ENCODE peak calls at places on chromosomes 13 and 19, in four cellular contexts. S, W, C and L are unnamed samples. For H3K4me1, the result is how much of the 10 kb centered on the place peaks cover.

GRCh38 chr19:751501-752341 is 809 bp downstream of the MISP start:
- DNase-seq in S (peak), W (peak), C (peak), L (peak)

GRCh38 chr13:83515267-83515666 is 367.0 kb downstream of the SLITRK1 start:
- DNase-seq in S (peak), W (no peak), C (peak), L (no peak)

GRCh38 chr13:52411629-52412028 is 5.7 kb upstream of the THSD1 start:
- DNase-seq in S (peak), W (no peak), C (peak), L (no peak)

GRCh38 chr19:10432736-10433130 is 12.4 kb downstream of the PDE4A start:
- DNase-seq in S (no peak), W (no peak), C (no peak), L (no peak)

GRCh38 chr19:42634409-42635232 is 39.9 kb upstream of the CEACAM8 start:
- DNase-seq in S (peak), W (peak), C (peak), L (peak)

GRCh38 chr19:12664406-12665280 is 1.9 kb downstream of the MAN2B1 start:
- DNase-seq in S (no peak), W (no peak), C (no peak), L (peak)

GRCh38 chr13:43648733-43649132 is 138.0 kb downstream of the ENOX1 start:
- DNase-seq in S (no peak), W (no peak), C (no peak), L (no peak)

GRCh38 chr19:10927691-10928562 is 512 bp downstream of the YIPF2 start:
- DNase-seq in S (no peak), W (no peak), C (no peak), L (no peak)

GRCh38 chr13:49220035-49220855 is at the start of gene MLNR:
- DNase-seq in S (peak), W (peak), C (no peak), L (peak)

GRCh38 chr13:76854894-76855293 is 31.3 kb downstream of the KCTD12 start:
- DNase-seq in S (peak), W (peak), C (peak), L (no peak)

GRCh38 chr13:68473834-68474326 is 1243.7 kb upstream of the PCDH9 start:
- DNase-seq in S (no peak), W (no peak), C (no peak), L (no peak)

GRCh38 chr19:6530385-6531162 is at the start of gene TNFSF9:
- DNase-seq in S (peak), W (peak), C (peak), L (peak)

GRCh38 chr19:19661675-19662251 is 1.7 kb downstream of the ATP13A1 start:
- DNase-seq in S (no peak), W (peak), C (no peak), L (peak)

GRCh38 chr19:54638683-54639082 is 8.4 kb downstream of the LILRB1 start:
- DNase-seq in S (no peak), W (no peak), C (no peak), L (no peak)

DNA sequence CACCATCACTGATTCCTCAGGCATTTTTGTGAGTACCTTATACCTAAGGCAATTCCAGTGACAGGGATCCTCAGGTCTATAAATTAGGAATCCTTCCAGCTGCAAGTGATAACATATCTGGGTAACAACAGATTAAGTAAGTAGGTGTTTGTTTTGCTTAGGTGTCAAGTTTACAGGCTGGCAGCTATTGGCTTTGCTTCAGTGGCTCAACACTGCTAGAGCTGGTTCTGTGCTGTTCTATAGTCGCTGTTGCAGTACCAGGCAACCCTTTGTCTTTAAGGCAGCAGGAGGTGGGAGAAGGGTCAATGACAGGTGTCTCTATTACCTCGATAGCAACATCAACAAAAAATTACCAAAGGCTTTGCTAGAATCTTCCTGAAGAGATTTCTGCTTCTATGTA is 27.0 kb downstream of the SLC10A2 start:
- DNase-seq in S (no peak), W (no peak), C (no peak), L (peak)
- H3K4me1 ChIP-seq in S (under half), W (under half), C (under half), L (under half)

GRCh38 chr19:38317104-38317612 is 1.4 kb upstream of the YIF1B start:
- DNase-seq in S (no peak), W (no peak), C (no peak), L (no peak)
- H3K9ac ChIP-seq in S (no peak), W (no peak), C (no peak), L (no peak)

DNA sequence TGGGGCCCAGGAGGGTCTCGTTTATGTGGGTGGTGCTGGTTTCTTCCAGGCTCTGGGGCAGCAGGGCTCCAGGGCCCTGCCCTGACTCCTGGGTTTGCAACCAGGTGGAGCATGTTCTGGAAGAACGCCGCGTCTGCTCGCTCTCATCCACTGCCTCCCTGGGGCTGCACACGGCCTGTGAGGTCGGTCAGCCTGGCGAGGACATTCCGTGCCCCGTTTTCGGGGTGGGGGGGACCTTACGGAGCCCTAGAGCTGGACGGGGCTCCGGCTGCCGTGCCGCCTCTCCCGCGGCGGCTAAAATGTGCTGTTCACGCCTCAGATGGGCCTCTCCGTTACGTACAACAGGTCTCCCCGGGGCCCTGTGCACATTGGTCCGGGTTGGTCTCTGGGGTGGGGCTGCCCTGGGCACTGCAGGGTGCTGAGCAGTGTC is 3.3 kb downstream of the GNA11 start:
- DNase-seq in S (no peak), W (no peak), C (no peak), L (no peak)
- H3K4me1 ChIP-seq in S (under half), W (under half), C (under half), L (under half)

DNA sequence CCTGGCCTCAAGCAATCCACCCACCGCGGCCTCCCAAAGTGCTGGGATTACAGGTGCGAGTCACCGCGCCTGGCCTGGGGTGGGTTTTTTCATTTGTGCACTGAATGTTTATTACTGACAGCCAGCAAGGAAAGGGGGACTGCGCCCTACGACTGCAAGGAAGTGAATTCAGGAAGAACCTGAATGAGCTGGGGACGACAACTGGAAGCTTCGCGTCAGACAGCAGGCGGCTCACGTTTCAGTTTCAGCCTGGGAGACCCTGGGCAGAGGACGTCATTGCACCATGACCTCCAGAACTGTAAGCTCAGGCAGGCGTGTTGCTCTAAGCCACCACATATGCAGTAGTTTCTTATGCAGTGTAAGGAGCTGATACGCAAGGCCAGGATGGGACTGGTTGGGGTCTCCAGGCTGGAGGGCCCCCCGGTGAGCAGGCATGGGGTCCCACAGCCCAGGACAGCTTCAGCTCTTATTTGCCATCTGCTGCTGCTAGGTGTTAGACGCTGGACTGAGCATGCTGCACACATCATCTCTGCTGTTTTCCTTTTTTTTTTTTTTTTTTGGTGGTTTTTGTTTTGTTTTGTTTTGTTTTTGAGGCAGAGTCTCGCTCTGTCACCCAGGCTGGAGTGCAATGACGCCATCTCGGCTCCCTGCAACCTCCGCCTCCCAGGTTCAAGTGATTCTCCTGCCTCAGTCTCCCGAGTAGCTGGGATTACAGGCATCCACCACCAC is 66.6 kb downstream of the GADD45B start:
- DNase-seq in S (peak), W (peak), C (peak), L (peak)
- H3K9ac ChIP-seq in S (peak), W (no peak), C (peak), L (no peak)

DNA sequence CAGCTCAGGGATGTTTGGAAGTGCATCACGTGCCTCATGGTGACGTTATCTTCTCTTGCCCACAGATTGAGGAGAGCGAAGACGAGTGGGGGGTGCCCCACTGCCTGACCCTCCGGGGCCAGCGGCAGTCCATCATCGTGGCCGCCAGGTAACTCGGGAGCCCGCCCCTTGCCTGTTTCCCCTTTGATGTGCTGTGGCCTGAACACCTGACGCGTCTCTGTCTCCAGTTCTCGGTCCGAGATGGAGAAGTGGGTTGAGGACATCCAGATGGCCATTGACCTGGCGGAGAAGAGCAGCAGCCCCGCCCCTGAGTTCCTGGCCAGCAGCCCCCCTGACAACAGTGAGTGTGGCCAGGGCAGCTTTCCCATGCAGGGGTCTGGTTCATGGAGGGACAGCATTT is 137.0 kb downstream of the STK24 start:
- DNase-seq in S (no peak), W (no peak), C (no peak), L (no peak)
- H3K4me1 ChIP-seq in S (under half), W (under half), C (under half), L (under half)

GRCh38 chr19:7636691-7637373 is at the start of gene STXBP2:
- DNase-seq in S (no peak), W (peak), C (no peak), L (peak)
- H3K9ac ChIP-seq in S (no peak), W (peak), C (no peak), L (peak)

DNA sequence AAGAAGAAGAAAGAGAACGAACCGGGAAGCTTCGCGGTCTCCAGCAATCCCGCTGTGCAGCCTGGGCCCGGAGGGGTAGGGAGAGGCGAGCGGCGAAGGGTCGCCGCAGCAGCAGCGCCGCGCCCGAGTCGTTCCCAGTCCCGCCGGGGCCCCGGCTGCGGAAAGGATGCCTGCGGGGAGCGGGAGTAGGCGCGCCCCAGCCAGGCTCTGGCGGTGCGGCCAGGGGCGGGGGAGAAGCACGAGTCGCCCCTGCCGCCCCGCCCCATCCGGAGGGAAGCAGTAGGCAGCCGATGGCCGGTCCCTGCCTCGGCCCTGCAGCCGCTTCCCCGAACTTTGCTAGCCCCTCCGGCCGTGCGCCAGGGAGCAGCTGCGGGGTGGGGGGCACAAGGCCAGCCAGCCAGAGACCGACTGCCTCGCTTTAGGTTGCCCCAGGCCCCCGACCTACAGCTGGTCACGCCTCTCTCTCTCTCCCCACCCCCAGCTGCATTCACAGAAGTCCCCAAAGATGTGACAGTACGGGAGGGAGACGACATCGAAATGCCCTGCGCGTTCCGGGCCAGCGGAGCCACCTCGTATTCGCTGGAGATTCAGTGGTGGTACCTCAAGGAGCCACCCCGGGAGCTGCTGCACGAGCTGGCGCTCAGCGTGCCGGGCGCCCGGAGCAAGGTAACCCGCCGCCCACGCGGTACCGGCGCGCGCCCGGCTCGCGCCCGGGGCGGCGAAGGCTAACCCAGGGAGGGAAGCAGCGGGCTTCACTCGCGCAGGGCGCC is 1.1 kb downstream of the VSTM2B start:
- DNase-seq in S (no peak), W (no peak), C (no peak), L (peak)
- H3K4me1 ChIP-seq in S (under half), W (under half), C (under half), L (under half)

GRCh38 chr13:98493035-98493401 is 83.9 kb downstream of the STK24 start:
- DNase-seq in S (peak), W (no peak), C (no peak), L (no peak)

GRCh38 chr13:98495627-98496238 is 81.2 kb downstream of the STK24 start:
- DNase-seq in S (peak), W (no peak), C (no peak), L (peak)

GRCh38 chr13:98496239-98496668 is 80.7 kb downstream of the STK24 start:
- DNase-seq in S (peak), W (no peak), C (peak), L (peak)

GRCh38 chr13:98494769-98495168 is 82.1 kb downstream of the STK24 start:
- DNase-seq in S (no peak), W (no peak), C (no peak), L (peak)

GRCh38 chr13:98496966-98497365 is 79.9 kb downstream of the STK24 start:
- DNase-seq in S (no peak), W (no peak), C (no peak), L (no peak)
- H3K9ac ChIP-seq in S (no peak), W (no peak), C (peak), L (no peak)